ENCODE peak calls at places on chromosomes 6 and 20, in ten cellular contexts. N is astrocyte of the spinal cord, W is GM12865, D is pancreas, S is cardiac muscle cell, J is gastrocnemius medialis, Q is mammary epithelial cell, X is fibroblast of lung, I is AG04449, F is A549. C is an unnamed sample.

GRCh38 chr6:112269979-112270378 is 15.6 kb upstream of the LAMA4 start:
- DNase-seq in N (no peak), W (no peak), D (no peak), S (no peak), J (no peak), Q (no peak), X (no peak), I (no peak), F (no peak), C (no peak)

GRCh38 chr20:33561981-33562601 is 72.2 kb downstream of the CBFA2T2 start:
- DNase-seq in N (peak), W (no peak), D (peak), S (peak), J (peak), Q (peak), X (peak), I (peak), F (peak), C (peak)

GRCh38 chr20:36493013-36493800 is 48.1 kb upstream of the MYL9 start:
- DNase-seq in N (no peak), W (no peak), D (no peak), S (no peak), J (no peak), Q (no peak), X (no peak), I (no peak), F (peak), C (no peak)

GRCh38 chr6:100924574-100924973 is 43.4 kb upstream of the ASCC3 start:
- DNase-seq in N (no peak), W (no peak), D (no peak), S (no peak), J (no peak), Q (peak), X (no peak), I (no peak), F (no peak), C (no peak)

GRCh38 chr6:146785001-146785585 is 186.3 kb downstream of the ADGB start:
- DNase-seq in N (peak), W (peak), D (no peak), S (peak), J (no peak), Q (peak), X (peak), I (no peak), F (peak), C (no peak)

GRCh38 chr6:51648774-51649173 is 438.6 kb downstream of the PKHD1 start:
- DNase-seq in N (no peak), W (no peak), D (no peak), S (no peak), J (no peak), Q (no peak), X (no peak), I (no peak), F (no peak), C (no peak)

GRCh38 chr20:63529861-63530787 is 7.1 kb downstream of the PTK6 start:
- DNase-seq in N (no peak), W (no peak), D (no peak), S (no peak), J (no peak), Q (no peak), X (no peak), I (no peak), F (no peak), C (no peak)

GRCh38 chr20:50371878-50372769 is 138.1 kb upstream of the PTPN1 start:
- DNase-seq in N (peak), W (peak), D (no peak), S (no peak), J (no peak), Q (peak), X (no peak), I (no peak), F (no peak), C (no peak)

GRCh38 chr6:85449388-85449817 is 480 bp upstream of the NT5E start:
- DNase-seq in N (peak), W (peak), D (no peak), S (peak), J (no peak), Q (peak), X (peak), I (no peak), F (peak), C (no peak)

GRCh38 chr20:49590163-49591017 is 22.5 kb upstream of the PTGIS start:
- DNase-seq in N (no peak), W (no peak), D (no peak), S (no peak), J (no peak), Q (no peak), X (no peak), I (no peak), F (no peak), C (no peak)

GRCh38 chr6:24188571-24188970 is 62.6 kb downstream of the NRSN1 start:
- DNase-seq in N (no peak), W (no peak), D (no peak), S (no peak), J (no peak), Q (no peak), X (no peak), I (no peak), F (no peak), C (no peak)

GRCh38 chr20:58623579-58624473 is 27.3 kb upstream of the STX16 start:
- DNase-seq in N (peak), W (no peak), D (no peak), S (no peak), J (no peak), Q (peak), X (peak), I (peak), F (peak), C (peak)

GRCh38 chr20:957544-957943 is 41.4 kb upstream of the ANGPT4 start:
- DNase-seq in N (no peak), W (no peak), D (no peak), S (no peak), J (no peak), Q (no peak), X (no peak), I (no peak), F (peak), C (no peak)
- TF ChIP-seq CTCF in N (no peak), W (no peak), D (no peak), S (no peak), J (no peak), Q (peak), X (no peak), I (no peak), F (no peak), C (no peak)

GRCh38 chr6:16244869-16245451 is 6.6 kb downstream of the GMPR start:
- DNase-seq in N (peak), W (no peak), D (peak), S (peak), J (no peak), Q (peak), X (peak), I (no peak), F (no peak), C (no peak)
- H3K4me3 ChIP-seq in N (no peak), W (no peak), D (no peak), S (no peak), J (peak), Q (no peak), X (no peak), I (no peak), F (no peak), C (no peak)

GRCh38 chr6:150741633-150742200 is 123.8 kb upstream of the MTHFD1L start:
- DNase-seq in N (no peak), W (peak), D (no peak), S (peak), J (no peak), Q (no peak), X (no peak), I (no peak), F (peak), C (no peak)
- TF ChIP-seq CTCF in N (peak), W (peak), D (no peak), S (peak), J (no peak), Q (peak), X (peak), I (no peak), F (no peak), C (peak)

GRCh38 chr6:42251500-42251899 is 33.8 kb upstream of the MRPS10 start:
- DNase-seq in N (peak), W (no peak), D (no peak), S (no peak), J (no peak), Q (no peak), X (peak), I (no peak), F (no peak), C (peak)
- H3K4me3 ChIP-seq in N (no peak), W (no peak), D (no peak), S (no peak), J (no peak), Q (no peak), X (no peak), I (no peak), F (no peak), C (no peak)

GRCh38 chr6:33166811-33167210 is 25.5 kb downstream of the COL11A2 start:
- DNase-seq in N (no peak), W (no peak), D (no peak), S (no peak), J (no peak), Q (no peak), X (no peak), I (no peak), F (no peak), C (no peak)
- TF ChIP-seq CTCF in N (no peak), W (no peak), D (no peak), S (no peak), J (no peak), Q (no peak), X (no peak), I (no peak), F (no peak), C (no peak)

DNA sequence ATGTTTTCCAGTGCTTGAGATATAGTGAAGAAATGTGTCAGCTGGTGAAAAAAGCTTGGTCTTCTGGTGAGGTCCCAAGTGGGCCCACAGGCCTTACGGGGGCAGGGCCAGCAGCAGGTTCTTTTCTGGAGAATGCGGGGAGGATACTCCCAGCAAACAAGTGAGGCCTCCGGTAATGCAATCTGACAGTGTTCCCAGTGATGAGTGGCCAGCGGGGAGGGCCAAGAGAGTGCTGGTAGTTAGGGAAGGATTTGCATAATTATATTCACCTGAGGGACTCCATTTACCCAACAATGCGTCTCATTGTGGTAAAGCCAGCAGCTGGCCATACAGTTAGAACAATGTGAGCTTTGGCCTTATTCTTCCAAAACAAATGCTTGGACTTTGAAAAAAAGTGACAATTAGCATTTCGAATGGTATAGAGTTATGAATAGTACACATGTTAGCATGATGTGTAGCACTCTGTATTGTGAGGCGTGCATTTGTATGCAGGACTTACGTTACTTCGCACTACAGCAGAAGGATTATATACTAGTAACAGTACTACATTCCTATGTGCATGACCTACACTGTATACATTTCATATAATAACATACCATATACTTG is 69.7 kb downstream of the MYB start:
- DNase-seq in N (no peak), W (no peak), D (no peak), S (no peak), J (no peak), Q (no peak), X (no peak), I (no peak), F (no peak), C (no peak)
- H3K4me3 ChIP-seq in N (no peak), W (no peak), D (no peak), S (no peak), J (no peak), Q (no peak), X (no peak), I (no peak), F (no peak), C (no peak)

GRCh38 chr20:24166412-24166811 is 177.8 kb upstream of the GGTLC1 start:
- DNase-seq in N (no peak), W (no peak), D (no peak), S (no peak), J (no peak), Q (no peak), X (no peak), I (no peak), F (no peak), C (no peak)

GRCh38 chr20:24163501-24163900 is 174.9 kb upstream of the GGTLC1 start:
- DNase-seq in N (peak), W (no peak), D (no peak), S (no peak), J (no peak), Q (peak), X (no peak), I (no peak), F (no peak), C (no peak)

GRCh38 chr20:24164360-24164759 is 175.8 kb upstream of the GGTLC1 start:
- DNase-seq in N (peak), W (peak), D (no peak), S (peak), J (no peak), Q (peak), X (no peak), I (no peak), F (peak), C (no peak)

GRCh38 chr20:24165336-24166126 is 177.0 kb upstream of the GGTLC1 start:
- DNase-seq in N (no peak), W (no peak), D (no peak), S (no peak), J (no peak), Q (no peak), X (no peak), I (no peak), F (no peak), C (no peak)

DNA sequence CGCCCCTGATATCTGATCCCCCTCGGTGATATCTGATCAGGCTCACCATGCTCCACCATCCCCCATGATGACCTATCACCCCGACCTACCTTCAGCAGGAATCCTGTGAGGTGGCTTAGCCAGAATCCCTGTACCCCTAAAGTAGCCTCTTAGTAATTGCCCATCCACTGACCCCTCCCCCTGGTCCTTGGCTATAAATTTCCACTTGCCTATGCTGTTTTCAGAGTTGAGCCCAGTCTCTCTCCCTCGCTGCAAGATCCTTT is 177.5 kb upstream of the GGTLC1 start:
- DNase-seq in N (no peak), W (no peak), D (no peak), S (no peak), J (no peak), Q (no peak), X (no peak), I (no peak), F (no peak), C (no peak)
- TF ChIP-seq CTCF in N (no peak), W (no peak), D (no peak), S (no peak), J (no peak), Q (no peak), X (no peak), I (no peak), F (no peak), C (no peak)

GRCh38 chr6:44253307-44254101 is 3.8 kb downstream of the SLC35B2 start:
- DNase-seq in N (no peak), W (peak), D (peak), S (peak), J (no peak), Q (peak), X (no peak), I (no peak), F (peak), C (no peak)

GRCh38 chr6:44256291-44257006 is 879 bp downstream of the SLC35B2 start:
- DNase-seq in N (no peak), W (no peak), D (no peak), S (no peak), J (no peak), Q (peak), X (no peak), I (no peak), F (no peak), C (no peak)

GRCh38 chr6:44255848-44256247 is 1.5 kb downstream of the SLC35B2 start:
- DNase-seq in N (no peak), W (peak), D (no peak), S (no peak), J (no peak), Q (no peak), X (no peak), I (no peak), F (no peak), C (no peak)

GRCh38 chr6:44254201-44254956 is 2.9 kb downstream of the SLC35B2 start:
- DNase-seq in N (no peak), W (peak), D (no peak), S (no peak), J (no peak), Q (no peak), X (no peak), I (no peak), F (no peak), C (no peak)

GRCh38 chr6:44254957-44255808 is 2.1 kb downstream of the SLC35B2 start:
- DNase-seq in N (no peak), W (peak), D (no peak), S (no peak), J (no peak), Q (peak), X (no peak), I (no peak), F (peak), C (no peak)
- H3K4me3 ChIP-seq in N (no peak), W (peak), D (no peak), S (no peak), J (no peak), Q (no peak), X (no peak), I (peak), F (peak), C (no peak)

GRCh38 chr20:25275813-25276532 is 28.1 kb downstream of the PYGB start:
- DNase-seq in N (no peak), W (no peak), D (peak), S (no peak), J (no peak), Q (no peak), X (no peak), I (no peak), F (no peak), C (no peak)

GRCh38 chr20:25273046-25273445 is 25.2 kb downstream of the PYGB start:
- DNase-seq in N (no peak), W (no peak), D (no peak), S (no peak), J (no peak), Q (no peak), X (no peak), I (no peak), F (no peak), C (no peak)

GRCh38 chr20:25273541-25274358 is 25.9 kb downstream of the PYGB start:
- DNase-seq in N (no peak), W (no peak), D (no peak), S (no peak), J (peak), Q (no peak), X (no peak), I (no peak), F (no peak), C (no peak)

GRCh38 chr20:25274891-25275812 is 27.3 kb downstream of the PYGB start:
- DNase-seq in N (no peak), W (no peak), D (peak), S (no peak), J (no peak), Q (no peak), X (no peak), I (no peak), F (no peak), C (no peak)

DNA sequence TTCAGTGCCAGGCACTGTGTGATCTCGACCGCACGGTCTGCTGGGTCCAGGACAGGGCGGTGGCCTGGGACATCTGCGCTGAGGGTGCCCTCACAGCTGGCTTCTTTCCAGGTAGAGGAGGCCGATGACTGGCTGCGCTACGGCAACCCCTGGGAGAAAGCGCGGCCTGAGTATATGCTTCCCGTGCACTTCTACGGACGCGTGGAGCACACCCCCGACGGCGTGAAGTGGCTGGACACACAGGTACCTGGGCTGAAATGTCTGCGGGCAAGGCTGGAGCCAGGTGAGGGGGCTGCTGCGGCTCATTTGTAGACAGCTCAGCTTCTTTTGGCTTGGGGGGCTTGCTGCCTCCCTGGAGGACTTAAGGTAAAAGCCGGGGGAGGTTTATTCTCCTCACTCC is 26.6 kb downstream of the PYGB start:
- DNase-seq in N (no peak), W (no peak), D (peak), S (no peak), J (peak), Q (no peak), X (no peak), I (no peak), F (no peak), C (no peak)
- TF ChIP-seq CTCF in N (no peak), W (no peak), D (no peak), S (no peak), J (no peak), Q (no peak), X (no peak), I (no peak), F (no peak), C (no peak)

DNA sequence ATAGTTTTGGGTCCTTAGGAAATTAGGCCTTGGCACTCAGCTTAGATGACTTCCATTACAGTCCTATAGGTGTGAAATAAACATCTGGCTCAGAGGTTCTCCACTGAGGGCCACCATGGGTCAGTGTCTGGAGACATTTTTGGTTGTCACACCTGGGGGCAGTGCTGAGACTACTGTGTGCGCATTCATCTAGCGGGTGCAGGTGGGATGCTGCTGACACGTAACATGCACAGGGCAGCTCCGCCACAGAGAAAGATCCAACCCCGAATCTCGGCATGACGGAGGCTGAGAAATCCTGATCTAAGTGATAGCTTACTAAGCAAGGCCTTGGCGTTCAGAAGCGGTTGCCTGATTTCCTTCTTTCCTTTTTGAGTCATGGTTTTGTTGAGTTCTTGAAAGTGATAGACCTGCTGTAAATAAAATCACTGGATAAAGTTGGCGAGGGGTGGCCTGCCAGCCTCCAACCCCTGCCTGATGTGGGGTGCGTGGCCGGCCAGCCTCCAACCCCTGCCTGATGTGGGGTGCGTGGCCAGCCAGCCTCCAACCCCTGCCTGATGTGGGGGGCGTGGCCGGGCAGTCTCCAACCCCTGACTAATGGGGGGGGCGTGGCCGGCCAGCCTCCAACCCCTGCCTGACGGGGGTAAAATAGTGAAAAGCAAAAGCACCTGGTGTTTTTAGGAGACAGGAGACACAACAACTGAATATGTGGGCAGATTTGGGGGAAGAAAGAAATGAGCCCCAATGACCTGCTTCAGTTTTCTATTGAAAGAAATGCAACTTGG is 158.1 kb downstream of the CDH26 start:
- DNase-seq in N (no peak), W (no peak), D (no peak), S (no peak), J (no peak), Q (no peak), X (no peak), I (no peak), F (peak), C (no peak)
- H3K4me3 ChIP-seq in N (no peak), W (no peak), D (no peak), S (no peak), J (no peak), Q (no peak), X (no peak), I (peak), F (no peak), C (no peak)

C was measured in BJ.